ENCODE peak calls at places on chromosomes 12 and 14, in four cellular contexts. W is GM13976, A is HCEC 1CT, P is tibial artery. F is an unnamed sample.

GRCh38 chr14:100261621-100262020 is 22.7 kb downstream of the YY1 start:
- DNase-seq in W (no peak), A (no peak), P (no peak), F (no peak)

GRCh38 chr14:52874389-52874788 is 76.5 kb downstream of the FERMT2 start:
- DNase-seq in W (no peak), A (no peak), P (no peak), F (no peak)

GRCh38 chr12:47811581-47812484 is 7.9 kb downstream of the HDAC7 start:
- DNase-seq in W (no peak), A (peak), P (peak), F (peak)

GRCh38 chr12:101923049-101923718 is 45.8 kb downstream of the DRAM1 start:
- DNase-seq in W (peak), A (no peak), P (no peak), F (no peak)

GRCh38 chr14:106551265-106551664 is 1024.9 kb downstream of the TMEM121 start:
- DNase-seq in W (no peak), A (no peak), P (no peak), F (no peak)

GRCh38 chr12:71732357-71732712 is 22.3 kb upstream of the RAB21 start:
- DNase-seq in W (no peak), A (no peak), P (no peak), F (no peak)

GRCh38 chr12:95608252-95609033 is 57.2 kb upstream of the USP44 start:
- DNase-seq in W (no peak), A (peak), P (peak), F (no peak)

GRCh38 chr14:72463291-72463866 is 430.5 kb downstream of the DPF3 start:
- DNase-seq in W (no peak), A (peak), P (no peak), F (no peak)

GRCh38 chr14:29463727-29464370 is 463.8 kb downstream of the PRKD1 start:
- DNase-seq in W (no peak), A (peak), P (no peak), F (no peak)

GRCh38 chr14:101192661-101193000 is 289.1 kb upstream of the RTL1 start:
- DNase-seq in W (no peak), A (no peak), P (no peak), F (peak)

GRCh38 chr14:99930420-99931274 is 134.6 kb upstream of the EVL start:
- DNase-seq in W (peak), A (no peak), P (no peak), F (no peak)

GRCh38 chr12:13486794-13487193 is 290.3 kb downstream of the EMP1 start:
- DNase-seq in W (no peak), A (no peak), P (no peak), F (no peak)

GRCh38 chr12:18923721-18924120 is 185.8 kb downstream of the CAPZA3 start:
- DNase-seq in W (no peak), A (no peak), P (no peak), F (no peak)

GRCh38 chr14:94143239-94143638 is 13.8 kb upstream of the IFI27L2 start:
- DNase-seq in W (no peak), A (no peak), P (no peak), F (no peak)

GRCh38 chr12:120199025-120199424 is 1.9 kb downstream of the RPLP0 start:
- DNase-seq in W (no peak), A (no peak), P (no peak), F (no peak)

GRCh38 chr12:117037296-117038022 is 61.8 kb downstream of the TESC start:
- DNase-seq in W (no peak), A (no peak), P (no peak), F (no peak)

GRCh38 chr14:101364503-101365328 is 196.6 kb upstream of the DIO3 start:
- DNase-seq in W (peak), A (no peak), P (peak), F (peak)

GRCh38 chr14:54603362-54603761 is 36.4 kb downstream of the SAMD4A start:
- DNase-seq in W (no peak), A (peak), P (no peak), F (no peak)

GRCh38 chr14:72598328-72598727 is 295.6 kb downstream of the DPF3 start:
- DNase-seq in W (peak), A (no peak), P (no peak), F (no peak)

GRCh38 chr12:4366090-4366489 is 13.4 kb downstream of the FGF23 start:
- DNase-seq in W (no peak), A (no peak), P (no peak), F (no peak)

GRCh38 chr14:22994762-22995275 is 12.5 kb upstream of the AJUBA start:
- DNase-seq in W (peak), A (peak), P (no peak), F (no peak)

GRCh38 chr14:100761481-100761880 is 34.8 kb downstream of the DLK1 start:
- DNase-seq in W (no peak), A (peak), P (no peak), F (no peak)

GRCh38 chr14:91311284-91311662 is 66.8 kb upstream of the GPR68 start:
- DNase-seq in W (no peak), A (no peak), P (no peak), F (no peak)

GRCh38 chr12:84058136-84058535 is 854.5 kb downstream of the SLC6A15 start:
- DNase-seq in W (no peak), A (no peak), P (no peak), F (no peak)

GRCh38 chr12:105107176-105107496 is 395 bp upstream of the WASHC4 start:
- DNase-seq in W (peak), A (no peak), P (no peak), F (no peak)

GRCh38 chr14:58243790-58244555 is 670 bp upstream of the PSMA3 start:
- DNase-seq in W (no peak), A (peak), P (no peak), F (no peak)

GRCh38 chr14:99254391-99255009 is 17.5 kb downstream of the BCL11B start:
- DNase-seq in W (no peak), A (no peak), P (no peak), F (no peak)

GRCh38 chr14:68655021-68655811 is 137.7 kb downstream of the ZFP36L1 start:
- DNase-seq in W (no peak), A (no peak), P (no peak), F (peak)